ENCODE peak calls at places on chromosomes 7 and 10, in six cellular contexts. D is WERI-Rb-1, H is foreskin fibroblast, N is astrocyte of the spinal cord, Q is colonic mucosa, L is sigmoid colon. S is an unnamed sample.

GRCh38 chr10:77290528-77291155 is 347.0 kb downstream of the KCNMA1 start:
- DNase-seq in D (no peak), H (peak; percentile 90), N (peak; percentile 93), Q (no peak), L (peak; percentile 17), S (peak; percentile 70)

GRCh38 chr7:291302-292092 is 1.5 kb downstream of the FOXL3 start:
- DNase-seq in D (no peak), H (no peak), N (no peak), Q (no peak), L (no peak), S (no peak)

GRCh38 chr10:36254191-36254590 is 612.1 kb upstream of the FZD8 start:
- DNase-seq in D (no peak), H (no peak), N (no peak), Q (peak; percentile 30), L (peak; percentile 91), S (no peak)

GRCh38 chr10:131431541-131431940 is 120.0 kb upstream of the TCERG1L start:
- DNase-seq in D (no peak), H (no peak), N (no peak), Q (no peak), L (no peak), S (no peak)

GRCh38 chr10:96765406-96766240 is 45.3 kb upstream of the PIK3AP1 start:
- DNase-seq in D (peak; percentile 76), H (peak; percentile 37), N (peak; percentile 36), Q (peak; percentile 89), L (peak; percentile 74), S (peak; percentile 19)

GRCh38 chr7:16839646-16840045 is 34.8 kb upstream of the AGR2 start:
- DNase-seq in D (no peak), H (no peak), N (peak; percentile 5), Q (no peak), L (no peak), S (no peak)

GRCh38 chr10:99619090-99619800 is 994 bp downstream of the SLC25A28 start:
- DNase-seq in D (no peak), H (no peak), N (peak; percentile 25), Q (peak; percentile 32), L (no peak), S (no peak)

GRCh38 chr10:101226888-101227736 is 2.2 kb downstream of the LBX1 start:
- DNase-seq in D (no peak), H (no peak), N (no peak), Q (no peak), L (no peak), S (no peak)

GRCh38 chr7:7978860-7979259 is 10.3 kb downstream of the GLCCI1 start:
- DNase-seq in D (no peak), H (no peak), N (no peak), Q (no peak), L (no peak), S (no peak)

GRCh38 chr10:14617125-14617524 is 157.6 kb downstream of the FAM107B start:
- DNase-seq in D (no peak), H (no peak), N (no peak), Q (no peak), L (no peak), S (no peak)

GRCh38 chr10:122461367-122461728 is at the start of gene HTRA1:
- DNase-seq in D (peak; percentile 65), H (peak; percentile 84), N (peak; percentile 59), Q (peak; percentile 63), L (peak; percentile 92), S (peak; percentile 54)

GRCh38 chr7:93461350-93461749 is 113.2 kb downstream of the CALCR start:
- DNase-seq in D (peak; percentile 9), H (no peak), N (no peak), Q (no peak), L (no peak), S (no peak)
- TF ChIP-seq CTCF in D (peak; percentile 6), H (no peak), N (no peak), Q (no peak), L (no peak), S (no peak)

DNA sequence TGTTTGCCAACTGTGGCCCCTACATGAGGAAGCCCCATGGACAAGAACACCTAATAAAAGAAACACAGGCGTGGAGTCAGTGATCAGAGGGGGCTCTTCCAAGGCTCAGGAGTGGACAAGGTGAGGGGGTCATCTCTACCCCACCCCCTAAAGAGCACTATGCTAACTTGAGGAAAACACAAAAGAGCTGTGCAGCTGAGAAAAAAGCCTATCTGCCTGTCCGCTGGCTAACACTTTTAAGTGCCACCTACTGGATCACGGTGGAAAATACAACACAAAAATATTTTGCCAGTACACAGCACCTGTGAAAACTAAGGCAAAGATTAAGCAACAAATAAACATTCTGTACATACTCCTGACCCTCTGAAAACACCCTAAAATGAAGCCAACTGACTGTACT is 53.1 kb upstream of the COBL start:
- DNase-seq in D (peak; percentile 29), H (no peak), N (peak; percentile 3), Q (peak; percentile 42), L (no peak), S (no peak)
- TF ChIP-seq CTCF in D (peak; percentile 47), H (no peak), N (peak; percentile 30), Q (peak; percentile 29), L (no peak), S (peak; percentile 10)

GRCh38 chr7:129493555-129493954 is 8.8 kb upstream of the SMKR1 start:
- DNase-seq in D (no peak), H (no peak), N (no peak), Q (no peak), L (no peak), S (no peak)
- TF ChIP-seq CTCF in D (no peak), H (no peak), N (peak; percentile 25), Q (no peak), L (no peak), S (peak; percentile 18)

DNA sequence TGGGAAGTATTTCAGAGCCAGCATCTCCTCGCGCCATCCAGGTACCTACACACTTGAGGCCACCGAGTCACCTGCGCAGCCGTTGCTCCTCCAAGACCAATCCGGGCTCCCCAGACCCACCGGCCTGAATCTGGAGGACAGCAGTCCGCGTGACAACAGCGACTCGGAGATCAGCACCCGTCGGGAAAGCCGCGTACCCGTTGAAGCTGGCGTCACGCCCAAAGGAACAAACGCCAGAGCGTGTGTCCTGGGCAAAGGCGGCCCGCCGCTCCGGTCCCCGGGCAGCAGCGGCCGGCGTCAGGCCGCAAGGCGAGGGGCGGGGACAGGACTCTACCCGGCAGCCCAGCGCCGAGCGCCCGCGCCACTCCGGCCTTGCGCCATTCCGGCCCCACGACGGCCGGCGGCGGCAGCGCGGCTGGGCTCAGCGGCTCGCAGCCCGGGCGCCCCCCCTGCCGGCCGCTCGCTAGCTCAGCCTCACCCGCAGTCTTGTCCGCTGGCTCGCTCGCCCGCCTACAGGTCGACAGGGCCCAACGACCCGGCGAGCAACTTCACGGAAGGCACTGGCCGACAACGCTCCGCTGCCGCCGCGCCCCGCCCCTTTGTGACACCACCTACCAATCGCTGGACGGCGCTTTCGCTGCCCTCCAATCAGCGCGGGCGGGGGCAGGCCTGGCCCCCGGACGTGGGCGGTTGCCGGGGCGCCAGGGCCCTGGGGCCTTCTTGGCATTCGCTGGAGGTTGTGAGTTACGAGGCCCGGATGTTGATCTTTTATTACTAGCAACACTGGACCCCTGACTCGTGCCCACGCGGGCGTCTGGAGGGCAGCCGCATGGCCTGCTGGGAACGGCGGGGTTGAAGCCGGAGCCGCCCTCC is at the start of gene ZFAND4:
- DNase-seq in D (peak; percentile 95), H (peak; percentile 97), N (peak; percentile 97), Q (peak; percentile 96), L (peak; percentile 99), S (peak; percentile 93)
- TF ChIP-seq CTCF in D (peak; percentile 71), H (peak; percentile 27), N (peak; percentile 44), Q (peak; percentile 49), L (no peak), S (peak; percentile 35)

GRCh38 chr10:90652519-90652918 is 205.3 kb downstream of the HTR7 start:
- DNase-seq in D (peak; percentile 34), H (peak; percentile 47), N (peak; percentile 48), Q (no peak), L (no peak), S (no peak)
- TF ChIP-seq CTCF in D (peak; percentile 56), H (peak; percentile 61), N (peak; percentile 77), Q (no peak), L (no peak), S (no peak)

DNA sequence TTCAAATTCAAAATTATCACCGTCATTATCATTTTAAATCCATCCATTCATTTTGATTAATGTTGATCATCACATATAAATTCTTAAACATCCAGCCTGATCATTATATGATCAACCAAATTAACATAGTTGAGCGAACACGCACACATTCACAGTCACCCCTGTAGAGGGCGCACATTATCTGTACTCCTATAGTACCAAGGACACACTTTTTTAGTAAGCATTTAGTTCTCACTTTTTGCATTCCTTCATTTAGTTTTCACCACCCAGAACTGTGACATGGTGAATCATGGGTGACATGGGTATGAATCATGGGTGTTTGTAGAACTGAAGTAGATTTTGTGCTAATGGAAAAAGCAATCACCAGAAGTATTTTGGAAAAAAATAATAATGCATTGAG is 26.0 kb upstream of the ZNF735 start:
- DNase-seq in D (peak; percentile 28), H (no peak), N (no peak), Q (no peak), L (no peak), S (no peak)
- TF ChIP-seq CTCF in D (peak; percentile 51), H (no peak), N (peak; percentile 3), Q (no peak), L (no peak), S (no peak)

GRCh38 chr7:52260046-52260665 is 775.3 kb upstream of the POM121L12 start:
- DNase-seq in D (peak; percentile 46), H (no peak), N (no peak), Q (no peak), L (no peak), S (no peak)
- TF ChIP-seq CTCF in D (peak; percentile 47), H (no peak), N (no peak), Q (no peak), L (no peak), S (no peak)

GRCh38 chr10:72331575-72332422 is 22.9 kb downstream of the DNAJB12 start:
- DNase-seq in D (no peak), H (peak; percentile 91), N (peak; percentile 95), Q (peak; percentile 87), L (peak; percentile 91), S (no peak)
- TF ChIP-seq CTCF in D (no peak), H (no peak), N (peak; percentile 8), Q (peak; percentile 20), L (peak; percentile 47), S (no peak)

GRCh38 chr10:126133906-126134703 is 237.7 kb downstream of the FANK1 start:
- DNase-seq in D (no peak), H (peak; percentile 59), N (peak; percentile 36), Q (no peak), L (no peak), S (peak; percentile 47)

GRCh38 chr10:126137557-126138221 is 241.3 kb downstream of the FANK1 start:
- DNase-seq in D (no peak), H (peak; percentile 35), N (peak; percentile 33), Q (no peak), L (no peak), S (no peak)

GRCh38 chr10:126135939-126136595 is 239.7 kb downstream of the FANK1 start:
- DNase-seq in D (no peak), H (no peak), N (no peak), Q (peak; percentile 4), L (no peak), S (no peak)

GRCh38 chr10:126133082-126133620 is 236.8 kb downstream of the FANK1 start:
- DNase-seq in D (no peak), H (no peak), N (no peak), Q (peak; percentile 9), L (no peak), S (no peak)

DNA sequence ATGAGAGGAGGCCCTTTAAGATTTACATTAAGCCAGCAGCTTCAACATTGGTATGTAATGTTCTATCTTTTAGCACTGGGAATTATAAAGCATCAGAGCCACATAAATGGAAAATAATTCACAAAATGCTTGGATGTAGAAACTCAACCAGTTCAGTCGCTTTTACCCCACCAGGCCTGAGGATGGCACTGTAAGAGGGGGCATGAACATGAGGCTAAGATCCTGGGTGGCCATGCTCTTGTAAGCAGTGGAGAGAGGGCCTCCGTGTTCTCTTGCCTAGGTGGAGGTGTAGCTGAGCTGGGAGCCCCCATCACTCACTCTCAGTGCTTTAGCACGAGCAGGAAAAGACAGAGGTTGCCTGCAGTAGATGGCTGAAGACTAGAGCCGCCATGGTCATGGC is 238.8 kb downstream of the FANK1 start:
- DNase-seq in D (peak; percentile 52), H (no peak), N (peak; percentile 29), Q (peak; percentile 11), L (no peak), S (no peak)
- TF ChIP-seq CTCF in D (peak; percentile 59), H (no peak), N (peak; percentile 27), Q (no peak), L (no peak), S (no peak)